ENCODE peak calls at places on chromosomes 1 and 21, in six cellular contexts. B is lower lobe of right lung, I is AG10803, N is activated B cell treated with CpG ODN at 0.5 μM for 24 hours, F is Calu3, S is right lobe of liver. D is an unnamed sample.

GRCh38 chr1:11067716-11068495 is 8.1 kb upstream of the SRM start:
- DNase-seq in N (peak; percentile 7), B (peak; percentile 43), S (no peak), F (no peak), I (no peak), D (no peak)

GRCh38 chr21:21851657-21852056 is 853.4 kb downstream of the NCAM2 start:
- DNase-seq in B (no peak), N (no peak), S (no peak), I (peak; percentile 0), F (no peak), D (no peak)

GRCh38 chr21:16040601-16041000 is 310.8 kb downstream of the USP25 start:
- DNase-seq in N (no peak), B (no peak), S (no peak), I (no peak), F (no peak), D (no peak)

GRCh38 chr1:37159102-37159501 is 124.8 kb upstream of the GRIK3 start:
- DNase-seq in N (no peak), I (no peak), F (no peak), B (no peak), S (no peak), D (no peak)

GRCh38 chr1:36664564-36665287 is 182.0 kb upstream of the CSF3R start:
- DNase-seq in F (peak; percentile 29), B (no peak), I (no peak), S (no peak), N (no peak), D (no peak)

GRCh38 chr1:101175886-101176285 is 60.9 kb upstream of the S1PR1 start:
- DNase-seq in B (no peak), F (no peak), I (peak; percentile 23), N (no peak), S (no peak), D (no peak)

GRCh38 chr1:71861022-71861421 is 421.3 kb downstream of the NEGR1 start:
- DNase-seq in B (no peak), I (peak; percentile 69), F (no peak), S (no peak), N (no peak), D (no peak)

GRCh38 chr1:94384485-94385353 is 33.5 kb upstream of the ABCD3 start:
- DNase-seq in S (no peak), B (peak; percentile 53), I (no peak), N (no peak), F (peak; percentile 23), D (no peak)

GRCh38 chr1:117392776-117393175 is 25.5 kb downstream of the MAN1A2 start:
- DNase-seq in N (no peak), I (peak; percentile 8), F (no peak), S (no peak), B (no peak), D (no peak)

GRCh38 chr1:240706150-240706904 is 94.4 kb upstream of the GREM2 start:
- DNase-seq in N (no peak), F (no peak), B (no peak), S (no peak), I (peak; percentile 87), D (no peak)

GRCh38 chr1:111516008-111516535 is 12.6 kb upstream of the ADORA3 start:
- DNase-seq in B (no peak), N (peak; percentile 50), I (peak; percentile 31), F (no peak), S (peak; percentile 42), D (peak; percentile 57)
- TF ChIP-seq CTCF in B (peak; percentile 47), N (peak; percentile 27), I (peak; percentile 39), F (no peak), S (peak; percentile 13), D (peak; percentile 77)

DNA sequence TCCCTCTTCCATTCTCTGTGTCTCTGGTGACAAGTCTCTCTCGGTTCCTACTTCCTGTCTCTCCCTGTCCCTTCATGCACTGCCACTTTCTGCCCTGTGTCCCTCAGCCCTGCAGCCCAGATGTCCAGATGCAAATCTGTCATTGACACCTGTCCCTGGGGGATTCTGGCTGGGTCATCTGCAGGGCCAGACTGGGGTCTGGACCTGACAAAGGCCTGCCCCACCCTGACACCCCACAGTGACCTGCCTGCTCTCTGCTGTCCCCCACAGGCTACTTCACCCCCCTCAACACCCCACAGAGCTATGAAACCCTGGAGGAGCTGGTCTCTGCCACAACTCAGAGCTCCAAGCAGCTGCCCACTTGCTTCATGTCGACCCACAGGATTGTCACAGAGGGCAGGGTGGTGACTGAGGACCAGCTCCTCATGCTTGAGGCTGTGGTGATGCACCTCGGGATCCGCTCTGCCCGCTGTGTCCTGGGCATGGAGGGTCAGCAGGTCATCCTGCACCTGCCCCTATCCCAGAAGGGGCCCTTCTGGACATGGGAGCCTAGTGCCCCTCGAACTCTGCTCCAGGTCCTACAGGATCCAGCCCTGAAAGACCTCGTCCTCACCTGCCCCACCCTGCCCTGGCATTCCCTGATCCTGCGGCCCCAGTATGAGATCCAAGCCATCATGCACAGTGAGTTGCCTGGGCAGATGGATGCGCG is 7.2 kb downstream of the THEMIS2 start:
- DNase-seq in N (no peak), F (no peak), B (no peak), S (no peak), I (no peak), D (no peak)
- TF ChIP-seq CTCF in N (no peak), F (no peak), B (no peak), S (no peak), I (no peak), D (no peak)

GRCh38 chr21:44845418-44846200 is 27.7 kb upstream of the SUMO3 start:
- DNase-seq in F (peak; percentile 64), I (peak; percentile 45), B (peak; percentile 80), S (peak; percentile 70), N (peak; percentile 26), D (peak; percentile 61)
- TF ChIP-seq CTCF in F (peak; percentile 19), I (peak; percentile 39), B (peak; percentile 47), S (peak; percentile 27), N (no peak), D (peak; percentile 41)

DNA sequence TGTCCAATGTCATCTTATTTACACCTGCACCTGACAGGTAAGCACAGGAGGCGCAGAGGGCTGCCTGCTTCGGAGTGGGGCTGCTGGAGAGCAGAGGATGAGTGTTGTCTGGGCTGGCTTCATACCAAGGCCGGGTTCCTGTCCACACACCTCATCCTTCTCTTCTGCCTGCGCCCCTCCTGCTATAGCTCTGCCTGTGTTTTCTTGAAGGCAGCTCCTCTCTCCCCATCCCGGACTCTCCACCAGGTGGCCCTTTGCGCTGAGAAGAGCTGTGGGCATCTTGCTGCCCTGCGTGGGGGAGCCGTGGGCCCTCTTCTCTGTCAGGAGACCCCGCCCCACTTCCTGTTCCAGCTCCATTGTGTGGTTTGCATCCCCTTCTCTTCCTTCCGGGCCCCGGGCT is 35.0 kb downstream of the ARHGEF10L start:
- DNase-seq in N (no peak), B (no peak), F (no peak), I (no peak), S (no peak), D (no peak)
- TF ChIP-seq CTCF in N (no peak), B (no peak), F (no peak), I (no peak), S (no peak), D (no peak)

GRCh38 chr1:156912861-156913808 is 7.3 kb upstream of the LRRC71 start:
- DNase-seq in N (no peak), I (no peak), S (peak; percentile 65), B (peak; percentile 68), F (no peak), D (no peak)
- TF ChIP-seq CTCF in N (no peak), I (no peak), S (no peak), B (no peak), F (no peak), D (no peak)

GRCh38 chr1:221636096-221636495 is 105.8 kb downstream of the DUSP10 start:
- DNase-seq in S (no peak), N (no peak), I (no peak), F (no peak), B (no peak), D (no peak)
- TF ChIP-seq CTCF in S (no peak), N (no peak), I (no peak), F (no peak), B (no peak), D (no peak)

D was measured in CD14-positive monocyte.